ENCODE peak calls at places on chromosomes 6 and 20, in eight cellular contexts. C is WERI-Rb-1, M is AG04449, E is tibial nerve, B is osteocyte, Z is epithelial cell of esophagus, A is ovary, F is GM20000. L is an unnamed sample.

GRCh38 chr6:74357329-74357728 is 661.3 kb downstream of the CD109 start:
- DNase-seq in C (no peak), M (peak; percentile 9), E (no peak), B (no peak), Z (no peak), A (no peak), F (no peak), L (no peak)

GRCh38 chr6:16705403-16705993 is 55.8 kb downstream of the ATXN1 start:
- DNase-seq in C (no peak), M (no peak), E (no peak), B (no peak), Z (no peak), A (no peak), F (no peak), L (no peak)

GRCh38 chr6:159761135-159761872 is 541 bp upstream of the ACAT2 start:
- DNase-seq in C (peak; percentile 28), M (no peak), E (peak; percentile 17), B (no peak), Z (peak; percentile 12), A (peak; percentile 38), F (peak; percentile 31), L (no peak)

GRCh38 chr6:40743226-40743625 is 156.1 kb upstream of the LRFN2 start:
- DNase-seq in C (peak; percentile 48), M (no peak), E (no peak), B (no peak), Z (no peak), A (no peak), F (no peak), L (no peak)

GRCh38 chr6:14682821-14683220 is 563.0 kb upstream of the JARID2 start:
- DNase-seq in C (no peak), M (peak; percentile 44), E (no peak), B (no peak), Z (peak; percentile 68), A (no peak), F (no peak), L (no peak)

GRCh38 chr6:67411036-67411435 is 1224.0 kb upstream of the ADGRB3 start:
- DNase-seq in C (no peak), M (no peak), E (no peak), B (no peak), Z (peak; percentile 41), A (no peak), F (no peak), L (no peak)

GRCh38 chr20:44861547-44862006 is 23.9 kb upstream of the YWHAB start:
- DNase-seq in C (no peak), M (peak; percentile 10), E (no peak), B (peak; percentile 30), Z (peak; percentile 15), A (peak; percentile 37), F (no peak), L (peak; percentile 22)

GRCh38 chr6:41824571-41825569 is 37.4 kb downstream of the TOMM6 start:
- DNase-seq in C (no peak), M (no peak), E (no peak), B (no peak), Z (peak; percentile 84), A (no peak), F (no peak), L (no peak)

GRCh38 chr20:3710703-3711417 is 1.5 kb downstream of the SIGLEC1 start:
- DNase-seq in C (peak; percentile 76), M (no peak), E (peak; percentile 88), B (no peak), Z (peak; percentile 48), A (peak; percentile 81), F (peak; percentile 88), L (no peak)

GRCh38 chr6:42293579-42293978 is 75.9 kb upstream of the MRPS10 start:
- DNase-seq in C (no peak), M (no peak), E (no peak), B (no peak), Z (no peak), A (no peak), F (no peak), L (no peak)

GRCh38 chr20:36491901-36492617 is 49.3 kb upstream of the MYL9 start:
- DNase-seq in C (no peak), M (no peak), E (no peak), B (no peak), Z (peak; percentile 80), A (peak; percentile 41), F (peak; percentile 72), L (no peak)

GRCh38 chr6:73624896-73625295 is 28.9 kb downstream of the SLC17A5 start:
- DNase-seq in C (no peak), M (no peak), E (no peak), B (no peak), Z (no peak), A (no peak), F (no peak), L (no peak)

GRCh38 chr20:64077876-64078551 is 1.3 kb downstream of the RGS19 start:
- DNase-seq in C (no peak), M (no peak), E (no peak), B (no peak), Z (no peak), A (no peak), F (peak; percentile 58), L (no peak)

GRCh38 chr6:32662099-32662498 is 4.4 kb downstream of the HLA-DQB1 start:
- DNase-seq in C (no peak), M (no peak), E (no peak), B (no peak), Z (no peak), A (no peak), F (no peak), L (no peak)

GRCh38 chr20:15065794-15066193 is 728.4 kb upstream of the FLRT3 start:
- DNase-seq in C (no peak), M (no peak), E (peak; percentile 48), B (no peak), Z (no peak), A (no peak), F (no peak), L (peak; percentile 32)

GRCh38 chr6:113856571-113857564 is at the start of gene MARCKS:
- DNase-seq in C (peak; percentile 85), M (no peak), E (peak; percentile 78), B (peak; percentile 95), Z (peak; percentile 94), A (peak; percentile 83), F (peak; percentile 90), L (no peak)

GRCh38 chr6:90230547-90231240 is 65.9 kb downstream of the BACH2 start:
- DNase-seq in C (no peak), M (no peak), E (no peak), B (no peak), Z (no peak), A (no peak), F (no peak), L (no peak)

GRCh38 chr20:60934724-60935123 is 317.3 kb upstream of the CDH4 start:
- DNase-seq in C (no peak), M (no peak), E (no peak), B (no peak), Z (peak; percentile 26), A (no peak), F (no peak), L (no peak)

GRCh38 chr6:41199427-41200246 is 1.3 kb downstream of the TREML2 start:
- DNase-seq in C (no peak), M (no peak), E (no peak), B (peak; percentile 30), Z (no peak), A (no peak), F (peak; percentile 47), L (no peak)

GRCh38 chr6:157981395-157982296 is at the start of gene SYNJ2:
- DNase-seq in C (peak; percentile 84), M (no peak), E (no peak), B (peak; percentile 93), Z (peak; percentile 86), A (peak; percentile 77), F (peak; percentile 89), L (no peak)

GRCh38 chr6:165245716-165246115 is 63.7 kb downstream of the C6orf118 start:
- DNase-seq in C (no peak), M (no peak), E (no peak), B (no peak), Z (peak; percentile 40), A (no peak), F (no peak), L (no peak)
- TF ChIP-seq CTCF in C (no peak), M (no peak), E (no peak), B (no peak), Z (no peak), A (no peak), F (no peak), L (no peak)

GRCh38 chr6:10465633-10466499 is 51.0 kb upstream of the TFAP2A start:
- DNase-seq in C (peak; percentile 88), M (no peak), E (no peak), B (no peak), Z (peak; percentile 75), A (no peak), F (peak; percentile 41), L (no peak)
- TF ChIP-seq CTCF in C (peak; percentile 82), M (peak; percentile 42), E (no peak), B (peak; percentile 61), Z (peak; percentile 76), A (no peak), F (peak; percentile 37), L (peak; percentile 53)

GRCh38 chr6:82333781-82334180 is 29.8 kb upstream of the TPBG start:
- DNase-seq in C (no peak), M (no peak), E (no peak), B (no peak), Z (no peak), A (no peak), F (no peak), L (no peak)
- TF ChIP-seq CTCF in C (no peak), M (no peak), E (no peak), B (no peak), Z (no peak), A (no peak), F (no peak), L (no peak)

GRCh38 chr6:78611097-78611625 is 256.2 kb upstream of the IRAK1BP1 start:
- DNase-seq in C (no peak), M (no peak), E (no peak), B (no peak), Z (no peak), A (no peak), F (no peak), L (no peak)

GRCh38 chr6:78615430-78615904 is 251.9 kb upstream of the IRAK1BP1 start:
- DNase-seq in C (no peak), M (no peak), E (no peak), B (no peak), Z (peak; percentile 63), A (no peak), F (no peak), L (no peak)

GRCh38 chr6:78607188-78607587 is 260.2 kb upstream of the IRAK1BP1 start:
- DNase-seq in C (no peak), M (no peak), E (no peak), B (no peak), Z (no peak), A (no peak), F (no peak), L (no peak)

GRCh38 chr6:78614961-78615360 is 252.4 kb upstream of the IRAK1BP1 start:
- DNase-seq in C (no peak), M (no peak), E (no peak), B (no peak), Z (no peak), A (no peak), F (no peak), L (no peak)

DNA sequence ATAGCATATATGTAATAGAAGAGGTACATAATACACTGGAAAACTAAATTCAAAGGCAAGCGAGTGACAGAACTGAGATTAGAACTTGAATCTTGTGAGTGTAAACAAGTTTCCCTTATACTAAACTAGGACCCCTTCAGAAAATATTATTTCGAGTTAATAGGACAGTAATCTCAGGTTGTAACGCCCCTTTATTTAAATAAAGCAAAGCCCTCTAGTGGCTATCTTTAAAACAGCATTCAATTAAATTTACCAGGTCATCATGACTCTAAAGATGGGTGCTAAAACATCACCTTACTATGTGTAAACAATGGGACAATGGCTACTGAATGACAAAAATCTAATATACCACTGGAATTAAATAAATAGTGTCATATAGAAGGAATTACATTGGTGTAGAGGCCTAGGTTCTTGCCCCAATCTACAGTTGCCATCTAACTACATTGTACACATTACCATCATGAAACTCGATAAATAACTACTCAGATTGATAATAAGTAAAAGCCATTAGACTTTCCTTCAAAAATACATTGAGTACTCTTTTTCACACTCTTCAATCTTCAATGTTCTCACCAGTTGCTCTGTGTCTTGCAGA is 255.4 kb upstream of the IRAK1BP1 start:
- DNase-seq in C (no peak), M (no peak), E (no peak), B (no peak), Z (peak; percentile 42), A (no peak), F (peak; percentile 11), L (no peak)
- TF ChIP-seq CTCF in C (peak; percentile 11), M (no peak), E (peak; percentile 9), B (peak; percentile 62), Z (peak; percentile 47), A (no peak), F (peak; percentile 8), L (peak; percentile 39)